ENCODE peak calls at places on chromosomes 11 and 22, in eight cellular contexts. E is pancreas, T is B cell, A is A673, G is tibial nerve, M is stomach, K is coronary artery, C is nephron progenitor cell. W is an unnamed sample.

GRCh38 chr11:86052697-86053641 is 15.9 kb downstream of the PICALM start:
- DNase-seq in E (no peak), T (no peak), A (no peak), G (no peak), M (no peak), K (no peak), C (no peak), W (no peak)

GRCh38 chr11:69444381-69445130 is 36.9 kb upstream of the LINC01488 start:
- DNase-seq in E (peak; percentile 54), T (no peak), A (peak; percentile 70), G (peak; percentile 86), M (no peak), K (peak; percentile 87), C (peak; percentile 60), W (no peak)

GRCh38 chr11:99584822-99585221 is 564.1 kb downstream of the CNTN5 start:
- DNase-seq in E (no peak), T (no peak), A (no peak), G (no peak), M (no peak), K (no peak), C (no peak), W (no peak)

GRCh38 chr11:44877908-44878459 is 72.7 kb downstream of the TP53I11 start:
- DNase-seq in E (no peak), T (no peak), A (peak; percentile 74), G (no peak), M (no peak), K (no peak), C (peak; percentile 48), W (no peak)

GRCh38 chr11:114110948-114111347 is 51.4 kb downstream of the ZBTB16 start:
- DNase-seq in E (no peak), T (no peak), A (no peak), G (peak; percentile 78), M (peak; percentile 40), K (peak; percentile 87), C (no peak), W (no peak)

GRCh38 chr11:65560555-65561418 is 2.6 kb upstream of the LTBP3 start:
- DNase-seq in E (no peak), T (no peak), A (peak; percentile 77), G (peak; percentile 73), M (peak; percentile 62), K (no peak), C (peak; percentile 64), W (no peak)

GRCh38 chr11:61141601-61142028 is 19.6 kb downstream of the VPS37C start:
- DNase-seq in E (peak; percentile 67), T (no peak), A (no peak), G (no peak), M (peak; percentile 90), K (no peak), C (no peak), W (no peak)

GRCh38 chr11:64758330-64759079 is 1.3 kb downstream of the PYGM start:
- DNase-seq in E (no peak), T (no peak), A (no peak), G (no peak), M (no peak), K (no peak), C (no peak), W (no peak)

GRCh38 chr22:37896181-37896592 is 9.9 kb upstream of the MICALL1 start:
- DNase-seq in E (no peak), T (peak; percentile 44), A (no peak), G (no peak), M (peak; percentile 42), K (no peak), C (no peak), W (no peak)

GRCh38 chr22:44293034-44293433 is 19.7 kb downstream of the SHISAL1 start:
- DNase-seq in E (no peak), T (no peak), A (no peak), G (no peak), M (no peak), K (no peak), C (no peak), W (no peak)
- TF ChIP-seq CTCF in E (no peak), T (no peak), A (no peak), G (no peak), M (no peak), K (no peak), C (no peak), W (no peak)

GRCh38 chr22:50548046-50548912 is 2.6 kb downstream of the KLHDC7B start:
- DNase-seq in E (peak; percentile 46), T (peak; percentile 67), A (no peak), G (no peak), M (no peak), K (no peak), C (no peak), W (no peak)
- TF ChIP-seq CTCF in E (no peak), T (no peak), A (no peak), G (no peak), M (no peak), K (no peak), C (no peak), W (no peak)

DNA sequence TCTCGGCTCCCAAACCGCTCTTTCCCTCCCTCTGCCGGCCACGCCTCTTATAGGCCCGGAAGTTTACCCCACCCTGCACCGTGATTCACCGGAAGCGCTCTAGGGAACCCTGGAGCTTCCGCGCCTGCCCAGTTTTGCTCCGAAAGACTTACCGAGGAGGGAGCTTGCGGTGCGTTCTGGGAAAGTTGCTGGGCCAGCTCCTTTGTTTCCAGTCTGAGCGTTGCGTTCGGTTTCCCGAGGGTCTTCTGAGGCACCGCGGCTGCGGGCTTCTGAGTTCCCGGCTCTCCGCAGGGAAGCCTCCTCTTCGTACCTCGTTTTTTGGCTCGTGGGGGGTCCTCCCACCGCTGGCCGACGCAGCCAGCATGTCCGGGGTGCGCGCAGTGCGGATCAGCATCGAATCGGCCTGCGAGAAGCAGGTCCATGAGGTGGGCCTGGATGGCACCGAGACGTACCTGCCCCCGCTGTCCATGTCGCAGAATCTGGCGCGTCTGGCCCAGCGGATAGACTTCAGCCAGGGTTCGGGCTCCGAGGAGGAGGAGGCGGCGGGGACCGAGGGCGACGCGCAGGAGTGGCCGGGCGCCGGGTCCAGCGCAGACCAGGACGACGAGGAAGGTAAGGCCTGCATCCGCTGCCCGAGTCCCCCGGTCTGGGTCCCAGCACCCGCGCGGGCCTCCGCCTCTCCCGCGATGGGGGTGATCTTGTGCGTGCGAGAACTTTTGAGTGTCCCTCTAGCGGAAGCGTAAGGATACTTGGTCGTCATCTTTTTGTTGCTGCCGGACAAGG is at the start of gene MED17:
- DNase-seq in E (peak; percentile 90), T (peak; percentile 90), A (peak; percentile 99), G (peak; percentile 92), M (peak; percentile 92), K (peak; percentile 95), C (peak; percentile 86), W (no peak)
- TF ChIP-seq CTCF in E (no peak), T (peak; percentile 57), A (peak; percentile 53), G (peak; percentile 35), M (no peak), K (no peak), C (no peak), W (no peak)

GRCh38 chr11:58900479-58901420 is 38.5 kb upstream of the GLYATL1 start:
- DNase-seq in E (peak; percentile 87), T (no peak), A (peak; percentile 84), G (peak; percentile 70), M (peak; percentile 83), K (no peak), C (peak; percentile 86), W (no peak)

GRCh38 chr11:58905141-58905715 is 34.1 kb upstream of the GLYATL1 start:
- DNase-seq in E (no peak), T (no peak), A (peak; percentile 49), G (no peak), M (no peak), K (no peak), C (peak; percentile 62), W (no peak)

GRCh38 chr11:58907780-58908179 is 31.5 kb upstream of the GLYATL1 start:
- DNase-seq in E (no peak), T (no peak), A (no peak), G (no peak), M (no peak), K (no peak), C (no peak), W (no peak)

GRCh38 chr11:58902881-58903280 is 36.4 kb upstream of the GLYATL1 start:
- DNase-seq in E (no peak), T (no peak), A (no peak), G (no peak), M (no peak), K (no peak), C (no peak), W (no peak)

DNA sequence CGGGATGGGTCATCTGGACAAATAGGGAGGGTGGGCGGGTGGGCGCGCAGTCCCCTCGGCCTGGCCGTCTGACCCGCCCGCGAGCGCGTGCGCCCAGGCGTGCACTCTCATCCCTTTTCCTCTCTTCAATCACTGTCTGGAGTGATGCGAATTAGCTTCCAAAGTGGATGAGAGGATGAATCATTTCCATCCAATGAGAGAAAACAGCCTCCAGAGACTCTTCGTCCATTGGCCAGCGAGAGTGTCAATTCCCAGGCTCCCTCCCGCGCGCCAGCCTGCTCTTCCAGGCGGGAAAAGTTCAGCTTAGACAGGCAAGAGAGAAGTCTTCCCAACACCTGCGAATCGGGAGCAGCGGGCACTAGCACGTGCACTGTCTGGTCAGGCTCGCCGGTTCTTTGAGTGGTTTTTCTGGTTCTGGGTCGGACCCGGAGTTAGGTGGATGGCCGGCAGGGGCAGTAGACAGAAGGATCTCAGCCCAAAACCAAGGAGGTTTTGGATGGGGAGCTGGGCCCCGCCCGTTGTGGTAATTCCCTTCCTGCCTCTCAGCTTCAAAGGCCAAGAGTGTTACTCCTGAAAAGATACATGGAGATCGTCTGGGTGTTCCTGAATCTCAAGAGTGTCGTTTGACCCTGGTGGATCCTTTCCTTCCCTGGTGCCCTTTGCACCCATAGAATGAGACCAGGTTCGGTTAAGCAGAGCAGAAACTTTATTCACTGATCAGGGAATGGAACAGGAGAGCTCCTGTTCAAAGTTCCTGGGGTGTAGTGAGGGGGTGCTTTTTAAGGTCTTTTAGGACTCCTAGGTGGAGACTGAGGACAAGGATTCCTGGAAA is 33.4 kb upstream of the GLYATL1 start:
- DNase-seq in E (peak; percentile 58), T (no peak), A (peak; percentile 87), G (peak; percentile 37), M (peak; percentile 50), K (no peak), C (peak; percentile 82), W (no peak)
- TF ChIP-seq CTCF in E (no peak), T (no peak), A (peak; percentile 55), G (no peak), M (no peak), K (no peak), C (peak; percentile 39), W (no peak)

GRCh38 chr22:17120711-17121234 is 387 bp downstream of the TMEM121B start:
- DNase-seq in E (no peak), T (no peak), A (peak; percentile 48), G (no peak), M (no peak), K (no peak), C (peak; percentile 56), W (no peak)

GRCh38 chr22:17118342-17118741 is 2.8 kb downstream of the TMEM121B start:
- DNase-seq in E (no peak), T (no peak), A (no peak), G (no peak), M (no peak), K (no peak), C (no peak), W (no peak)

GRCh38 chr22:17121235-17122195 is at the start of gene TMEM121B:
- DNase-seq in E (peak; percentile 64), T (no peak), A (peak; percentile 86), G (peak; percentile 19), M (peak; percentile 50), K (no peak), C (peak; percentile 83), W (no peak)

GRCh38 chr22:17119481-17120202 is 1.5 kb downstream of the TMEM121B start:
- DNase-seq in E (peak; percentile 41), T (no peak), A (peak; percentile 23), G (no peak), M (no peak), K (no peak), C (peak; percentile 35), W (no peak)

GRCh38 chr22:17120281-17120680 is 879 bp downstream of the TMEM121B start:
- DNase-seq in E (peak; percentile 56), T (no peak), A (peak; percentile 13), G (no peak), M (peak; percentile 51), K (no peak), C (peak; percentile 95), W (no peak)
- TF ChIP-seq CTCF in E (no peak), T (no peak), A (no peak), G (no peak), M (no peak), K (no peak), C (no peak), W (no peak)